ENCODE peak calls at places on chromosomes 7 and 10, in seven cellular contexts. S, N, X, Y, C, A and W are unnamed samples.

GRCh38 chr7:24732646-24733413 is 24.4 kb downstream of the GSDME start:
- ATAC-seq in C (no peak), X (no peak), Y (no peak), A (no peak), S (no peak), N (no peak), W (peak)

GRCh38 chr7:47351233-47352154 is 230.4 kb downstream of the TNS3 start:
- ATAC-seq in X (no peak), C (no peak), S (no peak), N (no peak), A (no peak), Y (no peak), W (no peak)

GRCh38 chr10:6071181-6072175 is 9.3 kb upstream of the IL2RA start:
- ATAC-seq in S (no peak), C (no peak), A (no peak), N (no peak), X (no peak), Y (no peak), W (peak)

GRCh38 chr10:45419673-45420020 is 45.6 kb downstream of the ALOX5 start:
- ATAC-seq in Y (peak), S (no peak), C (no peak), N (peak), X (peak), A (no peak), W (no peak)

GRCh38 chr7:112481833-112482669 is 1.3 kb downstream of the LSMEM1 start:
- ATAC-seq in A (no peak), N (no peak), X (peak), S (no peak), C (no peak), Y (peak), W (peak)

GRCh38 chr10:45452743-45453452 is 78.9 kb downstream of the ALOX5 start:
- ATAC-seq in S (no peak), N (no peak), A (no peak), Y (peak), C (no peak), X (peak), W (no peak)

GRCh38 chr10:97508342-97508741 is 9.6 kb downstream of the UBTD1 start:
- ATAC-seq in A (no peak), Y (no peak), S (no peak), C (no peak), N (no peak), X (no peak), W (no peak)

GRCh38 chr7:12643644-12644043 is 43.8 kb upstream of the ARL4A start:
- ATAC-seq in Y (no peak), X (no peak), A (no peak), C (no peak), N (no peak), S (no peak), W (no peak)

GRCh38 chr10:13820119-13820518 is 233.4 kb downstream of the PRPF18 start:
- ATAC-seq in X (no peak), A (no peak), C (peak), N (peak), Y (no peak), S (peak), W (no peak)

GRCh38 chr10:51297438-51297837 is 223.2 kb downstream of the PRKG1 start:
- ATAC-seq in A (no peak), S (no peak), C (no peak), X (no peak), Y (no peak), N (no peak), W (no peak)

GRCh38 chr7:99124636-99125504 is 19.0 kb downstream of the SMURF1 start:
- ATAC-seq in X (no peak), N (no peak), S (no peak), Y (no peak), A (no peak), C (no peak), W (no peak)

GRCh38 chr10:10438335-10439123 is 579.1 kb upstream of the CELF2 start:
- ATAC-seq in Y (no peak), S (no peak), C (no peak), X (peak), N (no peak), A (peak), W (no peak)

GRCh38 chr10:50614444-50615137 is 9.2 kb downstream of the SGMS1 start:
- ATAC-seq in A (peak), C (no peak), X (peak), Y (peak), S (peak), N (peak), W (peak)

GRCh38 chr7:34187908-34188307 is 282.6 kb downstream of the BMPER start:
- ATAC-seq in Y (no peak), S (no peak), X (no peak), C (no peak), A (no peak), N (no peak), W (no peak)

GRCh38 chr7:98163704-98164478 is 47.3 kb upstream of the BHLHA15 start:
- ATAC-seq in A (no peak), Y (no peak), N (no peak), X (no peak), C (no peak), S (no peak), W (no peak)

GRCh38 chr10:71244638-71245419 is 32.5 kb downstream of the UNC5B start:
- ATAC-seq in A (no peak), N (no peak), Y (no peak), C (no peak), X (peak), S (no peak), W (no peak)